ENCODE peak calls at places on chromosomes 7 and 10, in seven cellular contexts. One of them, this sample, is unnamed.

GRCh38 chr7:43902542-43903054 is 3.8 kb downstream of the URGCP start:
- DNase-seq in sigmoid colon: no peak
- DNase-seq in ovary: no peak
- DNase-seq in upper lobe of right lung: no peak
- DNase-seq in heart right ventricle: no peak
- DNase-seq in left ventricle myocardium inferior: no peak
- DNase-seq in esophagus squamous epithelium: no peak
- DNase-seq in this sample: no peak

GRCh38 chr7:25583655-25584054 is 355.4 kb upstream of the NPVF start:
- DNase-seq in sigmoid colon: no peak
- DNase-seq in ovary: no peak
- DNase-seq in upper lobe of right lung: no peak
- DNase-seq in heart right ventricle: no peak
- DNase-seq in left ventricle myocardium inferior: no peak
- DNase-seq in esophagus squamous epithelium: no peak
- DNase-seq in this sample: no peak

GRCh38 chr10:5447071-5447470 is 34.7 kb downstream of the NET1 start:
- DNase-seq in sigmoid colon: no peak
- DNase-seq in ovary: no peak
- DNase-seq in upper lobe of right lung: no peak
- DNase-seq in heart right ventricle: no peak
- DNase-seq in left ventricle myocardium inferior: no peak
- DNase-seq in esophagus squamous epithelium: no peak
- DNase-seq in this sample: no peak

GRCh38 chr10:114519306-114519669 is 115.0 kb upstream of the AFAP1L2 start:
- DNase-seq in sigmoid colon: no peak
- DNase-seq in ovary: no peak
- DNase-seq in upper lobe of right lung: peak; percentile 76
- DNase-seq in heart right ventricle: no peak
- DNase-seq in left ventricle myocardium inferior: no peak
- DNase-seq in esophagus squamous epithelium: no peak
- DNase-seq in this sample: peak; percentile 62

GRCh38 chr7:27179503-27180430 is 5.3 kb downstream of the HOXA11 start:
- DNase-seq in sigmoid colon: peak; percentile 93
- DNase-seq in ovary: no peak
- DNase-seq in upper lobe of right lung: peak; percentile 81
- DNase-seq in heart right ventricle: no peak
- DNase-seq in left ventricle myocardium inferior: peak; percentile 46
- DNase-seq in esophagus squamous epithelium: no peak
- DNase-seq in this sample: peak; percentile 76

GRCh38 chr7:157541295-157541608 is 204.4 kb downstream of the DNAJB6 start:
- DNase-seq in sigmoid colon: peak; percentile 50
- DNase-seq in ovary: no peak
- DNase-seq in upper lobe of right lung: peak; percentile 43
- DNase-seq in heart right ventricle: no peak
- DNase-seq in left ventricle myocardium inferior: no peak
- DNase-seq in esophagus squamous epithelium: no peak
- DNase-seq in this sample: no peak

GRCh38 chr7:78970440-78970916 is 483.0 kb downstream of the MAGI2 start:
- DNase-seq in sigmoid colon: no peak
- DNase-seq in ovary: no peak
- DNase-seq in upper lobe of right lung: no peak
- DNase-seq in heart right ventricle: no peak
- DNase-seq in left ventricle myocardium inferior: no peak
- DNase-seq in esophagus squamous epithelium: no peak
- DNase-seq in this sample: no peak

GRCh38 chr7:107071129-107071528 is 26.6 kb downstream of the PRKAR2B start:
- DNase-seq in sigmoid colon: no peak
- DNase-seq in ovary: no peak
- DNase-seq in upper lobe of right lung: no peak
- DNase-seq in heart right ventricle: no peak
- DNase-seq in left ventricle myocardium inferior: no peak
- DNase-seq in esophagus squamous epithelium: no peak
- DNase-seq in this sample: no peak

GRCh38 chr7:123782071-123782798 is 33.4 kb upstream of the WASL start:
- DNase-seq in sigmoid colon: no peak
- DNase-seq in ovary: no peak
- DNase-seq in upper lobe of right lung: no peak
- DNase-seq in heart right ventricle: no peak
- DNase-seq in left ventricle myocardium inferior: no peak
- DNase-seq in esophagus squamous epithelium: no peak
- DNase-seq in this sample: no peak

GRCh38 chr7:20283997-20284396 is 46.7 kb upstream of the ITGB8 start:
- DNase-seq in sigmoid colon: no peak
- DNase-seq in ovary: no peak
- DNase-seq in upper lobe of right lung: no peak
- DNase-seq in heart right ventricle: no peak
- DNase-seq in left ventricle myocardium inferior: no peak
- DNase-seq in esophagus squamous epithelium: no peak
- DNase-seq in this sample: no peak

GRCh38 chr7:116052006-116052405 is 21.4 kb upstream of the TFEC start:
- DNase-seq in sigmoid colon: no peak
- DNase-seq in ovary: no peak
- DNase-seq in upper lobe of right lung: no peak
- DNase-seq in heart right ventricle: no peak
- DNase-seq in left ventricle myocardium inferior: no peak
- DNase-seq in esophagus squamous epithelium: no peak
- DNase-seq in this sample: no peak

GRCh38 chr10:93993782-93994668 is at the start of gene PLCE1:
- DNase-seq in sigmoid colon: peak; percentile 65
- DNase-seq in ovary: peak; percentile 65
- DNase-seq in upper lobe of right lung: peak; percentile 82
- DNase-seq in heart right ventricle: peak; percentile 46
- DNase-seq in left ventricle myocardium inferior: peak; percentile 38
- DNase-seq in esophagus squamous epithelium: no peak
- DNase-seq in this sample: peak; percentile 71

GRCh38 chr10:52308251-52309031 is 5.6 kb upstream of the DKK1 start:
- DNase-seq in sigmoid colon: peak; percentile 64
- DNase-seq in ovary: peak; percentile 22
- DNase-seq in upper lobe of right lung: peak; percentile 71
- DNase-seq in heart right ventricle: peak; percentile 36
- DNase-seq in left ventricle myocardium inferior: peak; percentile 32
- DNase-seq in esophagus squamous epithelium: no peak
- DNase-seq in this sample: peak; percentile 59

GRCh38 chr10:35876248-35876647 is 234.2 kb upstream of the FZD8 start:
- DNase-seq in sigmoid colon: no peak
- DNase-seq in ovary: no peak
- DNase-seq in upper lobe of right lung: no peak
- DNase-seq in heart right ventricle: no peak
- DNase-seq in left ventricle myocardium inferior: no peak
- DNase-seq in esophagus squamous epithelium: no peak
- DNase-seq in this sample: no peak

GRCh38 chr7:113217314-113217713 is 99.0 kb upstream of the SMIM30 start:
- DNase-seq in sigmoid colon: no peak
- DNase-seq in ovary: no peak
- DNase-seq in upper lobe of right lung: no peak
- DNase-seq in heart right ventricle: no peak
- DNase-seq in left ventricle myocardium inferior: no peak
- DNase-seq in esophagus squamous epithelium: no peak
- DNase-seq in this sample: no peak

GRCh38 chr10:98957801-98958200 is 277.9 kb downstream of the HPSE2 start:
- DNase-seq in sigmoid colon: no peak
- DNase-seq in ovary: no peak
- DNase-seq in upper lobe of right lung: no peak
- DNase-seq in heart right ventricle: no peak
- DNase-seq in left ventricle myocardium inferior: no peak
- DNase-seq in esophagus squamous epithelium: no peak
- DNase-seq in this sample: no peak

GRCh38 chr7:25762511-25763119 is 389.4 kb upstream of the NFE2L3 start:
- DNase-seq in sigmoid colon: no peak
- DNase-seq in ovary: no peak
- DNase-seq in upper lobe of right lung: no peak
- DNase-seq in heart right ventricle: no peak
- DNase-seq in left ventricle myocardium inferior: no peak
- DNase-seq in esophagus squamous epithelium: no peak
- DNase-seq in this sample: no peak

GRCh38 chr7:131681961-131682360 is 125.5 kb upstream of the PODXL start:
- DNase-seq in sigmoid colon: no peak
- DNase-seq in ovary: no peak
- DNase-seq in upper lobe of right lung: no peak
- DNase-seq in heart right ventricle: no peak
- DNase-seq in left ventricle myocardium inferior: no peak
- DNase-seq in esophagus squamous epithelium: no peak
- DNase-seq in this sample: no peak

GRCh38 chr7:151550601-151551286 is 31.0 kb upstream of the RHEB start:
- DNase-seq in sigmoid colon: no peak
- DNase-seq in ovary: no peak
- DNase-seq in upper lobe of right lung: peak; percentile 66
- DNase-seq in heart right ventricle: no peak
- DNase-seq in left ventricle myocardium inferior: no peak
- DNase-seq in esophagus squamous epithelium: no peak
- DNase-seq in this sample: no peak

GRCh38 chr7:94444808-94445207 is 50.1 kb downstream of the COL1A2 start:
- DNase-seq in sigmoid colon: no peak
- DNase-seq in ovary: no peak
- DNase-seq in upper lobe of right lung: no peak
- DNase-seq in heart right ventricle: no peak
- DNase-seq in left ventricle myocardium inferior: no peak
- DNase-seq in esophagus squamous epithelium: no peak
- DNase-seq in this sample: no peak

GRCh38 chr10:102799691-102800435 is 37.4 kb downstream of the CYP17A1 start:
- DNase-seq in sigmoid colon: peak; percentile 79
- DNase-seq in ovary: no peak
- DNase-seq in upper lobe of right lung: no peak
- DNase-seq in heart right ventricle: peak; percentile 43
- DNase-seq in left ventricle myocardium inferior: peak; percentile 39
- DNase-seq in esophagus squamous epithelium: no peak
- DNase-seq in this sample: no peak

GRCh38 chr10:58582045-58582444 is 69.4 kb downstream of the BICC1 start:
- DNase-seq in sigmoid colon: no peak
- DNase-seq in ovary: no peak
- DNase-seq in upper lobe of right lung: no peak
- DNase-seq in heart right ventricle: no peak
- DNase-seq in left ventricle myocardium inferior: no peak
- DNase-seq in esophagus squamous epithelium: no peak
- DNase-seq in this sample: no peak

GRCh38 chr10:79430946-79431345 is 14.5 kb downstream of the ZCCHC24 start:
- DNase-seq in sigmoid colon: peak; percentile 46
- DNase-seq in ovary: no peak
- DNase-seq in upper lobe of right lung: no peak
- DNase-seq in heart right ventricle: no peak
- DNase-seq in left ventricle myocardium inferior: no peak
- DNase-seq in esophagus squamous epithelium: no peak
- DNase-seq in this sample: no peak
- H3K27ac ChIP-seq in sigmoid colon: no peak overlapping the region
- H3K27ac ChIP-seq in ovary: no peak overlapping the region
- H3K27ac ChIP-seq in upper lobe of right lung: no peak overlapping the region
- H3K27ac ChIP-seq in heart right ventricle: no peak overlapping the region
- H3K27ac ChIP-seq in left ventricle myocardium inferior: peak overlapping the region; percentile 47
- H3K27ac ChIP-seq in esophagus squamous epithelium: no peak overlapping the region
- H3K27ac ChIP-seq in this sample: no peak overlapping the region

GRCh38 chr7:142646274-142646895 is 102.9 kb upstream of the PRSS1 start:
- DNase-seq in sigmoid colon: no peak
- DNase-seq in ovary: no peak
- DNase-seq in upper lobe of right lung: no peak
- DNase-seq in heart right ventricle: no peak
- DNase-seq in left ventricle myocardium inferior: no peak
- DNase-seq in esophagus squamous epithelium: no peak
- DNase-seq in this sample: no peak

GRCh38 chr7:142642316-142642715 is 107.0 kb upstream of the PRSS1 start:
- DNase-seq in sigmoid colon: no peak
- DNase-seq in ovary: no peak
- DNase-seq in upper lobe of right lung: no peak
- DNase-seq in heart right ventricle: no peak
- DNase-seq in left ventricle myocardium inferior: no peak
- DNase-seq in esophagus squamous epithelium: no peak
- DNase-seq in this sample: no peak

GRCh38 chr7:142647749-142648148 is 101.5 kb upstream of the PRSS1 start:
- DNase-seq in sigmoid colon: no peak
- DNase-seq in ovary: no peak
- DNase-seq in upper lobe of right lung: no peak
- DNase-seq in heart right ventricle: no peak
- DNase-seq in left ventricle myocardium inferior: no peak
- DNase-seq in esophagus squamous epithelium: no peak
- DNase-seq in this sample: no peak

DNA sequence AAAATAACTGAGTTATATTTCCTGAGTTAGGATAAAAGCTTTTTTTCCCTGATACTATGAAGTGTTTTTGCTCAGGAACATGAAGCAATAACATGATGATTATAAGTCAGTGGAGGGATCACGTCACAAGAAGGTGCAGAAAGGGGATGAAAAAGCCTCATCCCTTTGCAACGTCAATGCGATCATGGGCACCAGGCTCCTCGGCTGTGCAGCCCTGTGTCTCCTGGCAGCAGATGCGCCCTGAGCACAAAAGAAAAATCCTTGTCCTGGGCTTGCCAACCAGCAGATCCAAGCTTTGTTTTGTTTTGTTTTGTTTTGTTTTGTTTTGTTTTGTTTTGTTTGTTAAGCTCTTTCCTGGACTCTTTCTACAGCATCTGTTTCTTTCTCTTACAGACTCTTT is 103.5 kb upstream of the PRSS1 start:
- DNase-seq in sigmoid colon: no peak
- DNase-seq in ovary: no peak
- DNase-seq in upper lobe of right lung: no peak
- DNase-seq in heart right ventricle: no peak
- DNase-seq in left ventricle myocardium inferior: no peak
- DNase-seq in esophagus squamous epithelium: no peak
- DNase-seq in this sample: no peak
- H3K4me3 ChIP-seq in sigmoid colon: no peak overlapping the region
- H3K4me3 ChIP-seq in ovary: no peak overlapping the region
- H3K4me3 ChIP-seq in upper lobe of right lung: no peak overlapping the region
- H3K4me3 ChIP-seq in heart right ventricle: no peak overlapping the region
- H3K4me3 ChIP-seq in left ventricle myocardium inferior: no peak overlapping the region
- H3K4me3 ChIP-seq in esophagus squamous epithelium: no peak overlapping the region
- H3K4me3 ChIP-seq in this sample: no peak overlapping the region

GRCh38 chr7:30249986-30250774 is 34.2 kb upstream of the ZNRF2 start:
- DNase-seq in sigmoid colon: no peak
- DNase-seq in ovary: no peak
- DNase-seq in upper lobe of right lung: no peak
- DNase-seq in heart right ventricle: no peak
- DNase-seq in left ventricle myocardium inferior: no peak
- DNase-seq in esophagus squamous epithelium: no peak
- DNase-seq in this sample: no peak

GRCh38 chr7:30253796-30254165 is 30.6 kb upstream of the ZNRF2 start:
- DNase-seq in sigmoid colon: no peak
- DNase-seq in ovary: no peak
- DNase-seq in upper lobe of right lung: no peak
- DNase-seq in heart right ventricle: no peak
- DNase-seq in left ventricle myocardium inferior: no peak
- DNase-seq in esophagus squamous epithelium: no peak
- DNase-seq in this sample: no peak

GRCh38 chr7:30252885-30253795 is 31.3 kb upstream of the ZNRF2 start:
- DNase-seq in sigmoid colon: peak; percentile 70
- DNase-seq in ovary: peak; percentile 26
- DNase-seq in upper lobe of right lung: peak; percentile 84
- DNase-seq in heart right ventricle: peak; percentile 72
- DNase-seq in left ventricle myocardium inferior: peak; percentile 66
- DNase-seq in esophagus squamous epithelium: no peak
- DNase-seq in this sample: peak; percentile 77

GRCh38 chr7:30254248-30254647 is 30.1 kb upstream of the ZNRF2 start:
- DNase-seq in sigmoid colon: no peak
- DNase-seq in ovary: no peak
- DNase-seq in upper lobe of right lung: no peak
- DNase-seq in heart right ventricle: no peak
- DNase-seq in left ventricle myocardium inferior: no peak
- DNase-seq in esophagus squamous epithelium: no peak
- DNase-seq in this sample: no peak

GRCh38 chr7:30251708-30252329 is 32.6 kb upstream of the ZNRF2 start:
- DNase-seq in sigmoid colon: no peak
- DNase-seq in ovary: no peak
- DNase-seq in upper lobe of right lung: no peak
- DNase-seq in heart right ventricle: no peak
- DNase-seq in left ventricle myocardium inferior: no peak
- DNase-seq in esophagus squamous epithelium: no peak
- DNase-seq in this sample: no peak
- H3K4me1 ChIP-seq in sigmoid colon: peaks cover 14% of the 10 kb centered on the region
- H3K4me1 ChIP-seq in ovary: peaks cover 6% of the 10 kb centered on the region
- H3K4me1 ChIP-seq in upper lobe of right lung: peaks cover 13% of the 10 kb centered on the region
- H3K4me1 ChIP-seq in heart right ventricle: peaks cover 43% of the 10 kb centered on the region
- H3K4me1 ChIP-seq in left ventricle myocardium inferior: peaks cover 34% of the 10 kb centered on the region
- H3K4me1 ChIP-seq in esophagus squamous epithelium: no peaks in the 10 kb centered on the region
- H3K4me1 ChIP-seq in this sample: peaks cover 39% of the 10 kb centered on the region

GRCh38 chr10:127973810-127974311 is 67.0 kb downstream of the PTPRE start:
- DNase-seq in sigmoid colon: peak; percentile 58
- DNase-seq in ovary: no peak
- DNase-seq in upper lobe of right lung: no peak
- DNase-seq in heart right ventricle: no peak
- DNase-seq in left ventricle myocardium inferior: no peak
- DNase-seq in esophagus squamous epithelium: no peak
- DNase-seq in this sample: no peak
- H3K27ac ChIP-seq in sigmoid colon: no peak overlapping the region
- H3K27ac ChIP-seq in ovary: no peak overlapping the region
- H3K27ac ChIP-seq in upper lobe of right lung: no peak overlapping the region
- H3K27ac ChIP-seq in heart right ventricle: no peak overlapping the region
- H3K27ac ChIP-seq in left ventricle myocardium inferior: no peak overlapping the region
- H3K27ac ChIP-seq in esophagus squamous epithelium: no peak overlapping the region
- H3K27ac ChIP-seq in this sample: no peak overlapping the region